ENCODE peak calls at places on chromosomes 2 and 18, in five cellular contexts. G is IMR-90; R is HCT116; P is CD8-positive, alpha-beta T cell; M is naive thymus-derived CD4-positive, alpha-beta T cell. X is an unnamed sample.

GRCh38 chr2:200081221-200081620 is 125.8 kb downstream of the MAIP1 start:
- DNase-seq in R (no peak), M (no peak), G (no peak), P (no peak), X (no peak)

GRCh38 chr2:98909381-98910211 is 26.4 kb downstream of the CRACDL start:
- DNase-seq in P (no peak), M (no peak), G (peak; percentile 85), R (no peak), X (no peak)

GRCh38 chr2:186129767-186130581 is 356.1 kb upstream of the ZC3H15 start:
- DNase-seq in G (peak; percentile 40), R (peak; percentile 42), M (no peak), P (no peak), X (no peak)

GRCh38 chr2:100876231-100876860 is 56.4 kb downstream of the NPAS2 start:
- DNase-seq in M (no peak), G (peak; percentile 41), P (no peak), R (no peak), X (no peak)

GRCh38 chr2:15223887-15224286 is 337.2 kb downstream of the NBAS start:
- DNase-seq in R (no peak), P (no peak), M (no peak), G (peak; percentile 88), X (no peak)

GRCh38 chr2:234768608-234769196 is 183.1 kb upstream of the SH3BP4 start:
- DNase-seq in P (no peak), G (peak; percentile 29), R (no peak), M (no peak), X (no peak)

GRCh38 chr2:201137505-201138400 is 21.8 kb downstream of the CFLAR start:
- DNase-seq in M (no peak), G (no peak), R (no peak), P (no peak), X (no peak)

GRCh38 chr2:14081526-14081925 is 551.0 kb upstream of the LRATD1 start:
- DNase-seq in R (no peak), M (no peak), G (no peak), P (no peak), X (no peak)

GRCh38 chr2:43998263-43998662 is 2.5 kb upstream of the LRPPRC start:
- DNase-seq in P (no peak), M (no peak), R (no peak), G (no peak), X (no peak)

GRCh38 chr2:38649176-38649728 is 16.7 kb upstream of the GALM start:
- DNase-seq in M (no peak), R (no peak), G (no peak), P (no peak), X (no peak)

GRCh38 chr2:217805679-217806479 is 196.9 kb downstream of the TNS1 start:
- DNase-seq in M (no peak), P (no peak), G (no peak), R (no peak), X (no peak)

GRCh38 chr2:10490806-10491291 is 42.7 kb upstream of the ODC1 start:
- DNase-seq in G (no peak), M (no peak), P (no peak), R (no peak), X (no peak)

GRCh38 chr2:73999881-74000597 is 15.3 kb downstream of the TET3 start:
- DNase-seq in R (no peak), P (no peak), G (peak; percentile 74), M (no peak), X (no peak)

GRCh38 chr2:228474466-228474865 is 293.0 kb upstream of the SPHKAP start:
- DNase-seq in G (no peak), R (no peak), P (no peak), M (no peak), X (no peak)

GRCh38 chr2:28224648-28225471 is 167.8 kb upstream of the FOSL2 start:
- DNase-seq in R (no peak), P (no peak), M (no peak), G (peak; percentile 93), X (no peak)

GRCh38 chr2:27655155-27655951 is 8.1 kb downstream of the SUPT7L start:
- DNase-seq in R (no peak), G (peak; percentile 91), P (no peak), M (no peak), X (no peak)

GRCh38 chr18:23493654-23494053 is 9.7 kb upstream of the RMC1 start:
- DNase-seq in G (no peak), M (no peak), R (no peak), P (no peak), X (no peak)

GRCh38 chr2:41723531-41723930 is 324.3 kb upstream of the PKDCC start:
- DNase-seq in P (no peak), R (no peak), G (no peak), M (no peak), X (no peak)

GRCh38 chr18:37176307-37176934 is 347.5 kb downstream of the KIAA1328 start:
- DNase-seq in G (no peak), M (no peak), P (no peak), R (no peak), X (no peak)

GRCh38 chr18:57438669-57439616 is 3.8 kb downstream of the ONECUT2 start:
- DNase-seq in R (no peak), M (no peak), G (no peak), P (no peak), X (no peak)

GRCh38 chr18:905307-905947 is 756 bp downstream of the ADCYAP1 start:
- DNase-seq in R (no peak), M (no peak), G (no peak), P (no peak), X (no peak)

GRCh38 chr18:62080172-62080571 is 106.7 kb downstream of the PIGN start:
- DNase-seq in G (no peak), M (no peak), R (no peak), P (no peak), X (no peak)

GRCh38 chr2:235168174-235168979 is 216.6 kb downstream of the SH3BP4 start:
- DNase-seq in P (no peak), M (no peak), G (no peak), R (no peak), X (no peak)

GRCh38 chr18:77105021-77105420 is 27.6 kb downstream of the MBP start:
- DNase-seq in M (no peak), G (no peak), P (no peak), R (no peak), X (peak; percentile 74)

GRCh38 chr18:10330428-10330827 is 124.0 kb upstream of the APCDD1 start:
- DNase-seq in G (no peak), R (no peak), P (no peak), M (no peak), X (no peak)
- H3K36me3 ChIP-seq in G (no peaks in the 10 kb centered on the region), R (no peaks in the 10 kb centered on the region), P (no peaks in the 10 kb centered on the region), M (no peaks in the 10 kb centered on the region), X (no peaks in the 10 kb centered on the region)

GRCh38 chr2:96239091-96239490 is 26.7 kb downstream of the TMEM127 start:
- DNase-seq in R (no peak), P (no peak), G (no peak), M (no peak), X (no peak)
- H3K4me1 ChIP-seq in R (no peaks in the 10 kb centered on the region), P (peaks cover 25% of the 10 kb centered on the region), G (peaks cover 3% of the 10 kb centered on the region), M (peaks cover 24% of the 10 kb centered on the region), X (peaks cover 25% of the 10 kb centered on the region)

GRCh38 chr2:61550375-61551209 is 12.4 kb upstream of the XPO1 start:
- DNase-seq in G (no peak), M (no peak), P (no peak), R (no peak), X (no peak)
- H3K4me3 ChIP-seq in G (no peak overlapping the region), M (no peak overlapping the region), P (no peak overlapping the region), R (no peak overlapping the region), X (no peak overlapping the region)

DNA sequence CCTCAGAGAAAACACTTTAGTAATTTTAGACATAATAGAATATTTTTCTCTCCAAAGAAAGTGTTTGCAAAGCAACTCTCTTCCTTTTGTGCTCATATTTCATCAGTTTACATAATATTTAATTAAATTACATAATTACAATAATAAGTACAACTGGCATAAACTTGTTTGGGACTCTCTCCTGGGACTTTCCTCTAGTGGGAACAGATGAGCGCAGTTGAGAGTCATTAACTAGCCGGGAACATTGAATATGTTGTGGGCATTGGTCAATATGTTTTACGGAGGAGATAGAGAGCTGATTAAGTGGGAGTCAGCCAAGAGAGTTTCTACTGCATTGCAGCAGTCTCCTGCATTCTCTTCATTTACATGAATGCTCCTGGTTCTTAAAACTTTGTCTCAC is 607.7 kb downstream of the ARHGAP15 start:
- DNase-seq in G (no peak), M (no peak), R (no peak), P (no peak), X (no peak)
- H3K36me3 ChIP-seq in G (no peaks in the 10 kb centered on the region), M (peaks cover 4% of the 10 kb centered on the region), R (no peaks in the 10 kb centered on the region), P (no peaks in the 10 kb centered on the region), X (no peaks in the 10 kb centered on the region)

GRCh38 chr2:69165079-69165478 is 152.1 kb downstream of the ANTXR1 start:
- DNase-seq in R (no peak), P (no peak), M (no peak), G (no peak), X (no peak)

GRCh38 chr2:69162121-69162520 is 149.1 kb downstream of the ANTXR1 start:
- DNase-seq in M (no peak), R (no peak), P (no peak), G (no peak), X (no peak)

GRCh38 chr2:69164379-69164778 is 151.4 kb downstream of the ANTXR1 start:
- DNase-seq in M (no peak), P (no peak), G (peak; percentile 93), R (no peak), X (no peak)

GRCh38 chr2:69163109-69163508 is 150.1 kb downstream of the ANTXR1 start:
- DNase-seq in G (peak; percentile 88), R (peak; percentile 47), M (no peak), P (no peak), X (no peak)

DNA sequence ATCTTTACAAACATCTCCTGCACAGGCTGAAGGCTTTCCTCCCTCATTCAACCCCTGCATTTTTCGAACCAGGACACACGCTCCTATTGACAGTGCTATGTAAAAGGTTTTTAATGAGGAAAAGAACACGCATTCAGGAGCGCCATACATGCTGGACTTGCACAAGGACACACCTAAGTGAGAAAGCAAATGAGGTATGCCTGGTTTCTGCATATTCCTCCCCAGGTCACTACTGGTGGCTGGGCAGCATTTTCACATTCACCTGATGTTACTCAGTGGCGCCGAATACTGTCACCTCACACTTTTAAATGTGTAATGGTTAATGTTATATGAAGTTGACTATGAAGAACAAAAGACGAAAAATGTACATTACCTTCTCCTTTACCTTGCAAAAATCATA is 150.6 kb downstream of the ANTXR1 start:
- DNase-seq in G (no peak), R (no peak), M (no peak), P (no peak), X (no peak)
- H3K4me1 ChIP-seq in G (peaks cover 21% of the 10 kb centered on the region), R (peaks cover 17% of the 10 kb centered on the region), M (no peaks in the 10 kb centered on the region), P (no peaks in the 10 kb centered on the region), X (no peaks in the 10 kb centered on the region)

DNA sequence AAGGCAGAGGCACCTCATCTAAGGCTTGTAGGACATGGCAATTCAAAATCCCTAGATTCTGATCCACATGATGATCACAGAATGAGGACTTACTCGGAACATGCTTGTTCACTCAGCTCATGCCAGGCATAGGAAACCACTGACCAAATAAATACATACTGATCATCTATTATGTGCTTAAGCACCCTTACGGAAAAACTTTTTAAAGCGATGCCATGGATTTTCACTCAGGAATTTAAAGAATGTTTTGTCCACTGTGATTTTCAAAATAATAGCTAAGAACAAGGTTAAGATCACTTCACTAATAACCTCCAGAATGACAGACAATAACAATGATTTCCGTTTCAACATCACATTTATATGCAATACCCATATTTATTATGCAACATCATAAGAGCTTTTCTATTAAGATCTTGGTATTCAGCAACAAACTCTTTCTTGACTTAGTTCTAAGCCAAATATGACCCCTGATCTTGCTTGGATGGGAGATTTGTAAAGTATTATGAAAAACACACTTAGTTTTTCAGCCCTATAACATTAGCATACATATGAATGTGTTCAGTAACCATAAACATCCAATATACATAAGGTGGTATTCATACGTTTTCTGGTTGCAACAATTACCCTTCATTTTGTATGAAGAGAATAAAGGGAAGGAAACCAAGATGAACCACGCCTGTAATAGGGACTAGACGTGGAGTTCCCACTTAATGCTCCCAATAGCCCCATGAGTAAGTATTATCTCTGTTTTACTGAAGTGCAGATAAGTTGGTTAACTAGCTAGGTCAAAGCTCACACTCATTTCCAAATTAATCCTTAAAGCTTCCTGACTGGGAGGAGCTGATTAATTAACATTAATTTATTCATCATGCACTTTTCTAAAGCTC is 2.0 kb downstream of the CD302 start:
- DNase-seq in P (no peak), G (no peak), R (no peak), M (no peak), X (no peak)
- H3K4me3 ChIP-seq in P (no peak overlapping the region), G (no peak overlapping the region), R (no peak overlapping the region), M (no peak overlapping the region), X (no peak overlapping the region)